ENCODE peak calls at places on chromosome 1, in five cellular contexts. N, O, K, Q and L are unnamed samples.

GRCh38 chr1:28887835-28888682 is 26.3 kb upstream of the EPB41 start:
- DNase-seq in N (no peak), O (no peak), K (peak; percentile 77), Q (no peak), L (no peak)

GRCh38 chr1:63868220-63868897 is 94.5 kb downstream of the ROR1 start:
- DNase-seq in N (no peak), O (no peak), K (no peak), Q (no peak), L (peak; percentile 53)

GRCh38 chr1:153509729-153510354 is 25.9 kb downstream of the S100A6 start:
- DNase-seq in N (no peak), O (no peak), K (no peak), Q (peak; percentile 37), L (peak; percentile 62)

GRCh38 chr1:61332196-61332753 is 249.9 kb downstream of the NFIA start:
- DNase-seq in N (no peak), O (peak; percentile 68), K (no peak), Q (no peak), L (no peak)

GRCh38 chr1:204623894-204624361 is 61.6 kb downstream of the LRRN2 start:
- DNase-seq in N (peak; percentile 57), O (no peak), K (no peak), Q (peak; percentile 36), L (peak; percentile 58)

GRCh38 chr1:244060117-244060516 is 9.0 kb downstream of the ZBTB18 start:
- DNase-seq in N (no peak), O (no peak), K (no peak), Q (no peak), L (no peak)

GRCh38 chr1:40316595-40317393 is at the start of gene COL9A2:
- DNase-seq in N (no peak), O (no peak), K (peak; percentile 69), Q (peak; percentile 64), L (peak; percentile 1)

GRCh38 chr1:163315773-163316374 is 5.9 kb upstream of the NUF2 start:
- DNase-seq in N (peak; percentile 28), O (no peak), K (no peak), Q (peak; percentile 31), L (peak; percentile 12)

GRCh38 chr1:233326995-233327937 is at the start of gene MAP3K21:
- DNase-seq in N (peak; percentile 91), O (peak; percentile 60), K (peak; percentile 94), Q (no peak), L (peak; percentile 89)

GRCh38 chr1:231590453-231591198 is 36.0 kb upstream of the DISC1 start:
- DNase-seq in N (peak; percentile 57), O (no peak), K (peak; percentile 52), Q (peak; percentile 44), L (peak; percentile 67)

GRCh38 chr1:1191734-1192133 is 14.7 kb downstream of the TNFRSF18 start:
- DNase-seq in N (no peak), O (no peak), K (no peak), Q (no peak), L (no peak)

GRCh38 chr1:5555853-5556252 is 436.4 kb downstream of the NPHP4 start:
- DNase-seq in N (no peak), O (no peak), K (no peak), Q (no peak), L (no peak)

GRCh38 chr1:76374111-76374510 is 299.6 kb downstream of the ST6GALNAC3 start:
- DNase-seq in N (no peak), O (no peak), K (no peak), Q (no peak), L (no peak)

GRCh38 chr1:7770620-7770938 is 517 bp upstream of the VAMP3 start:
- DNase-seq in N (no peak), O (no peak), K (no peak), Q (no peak), L (no peak)

GRCh38 chr1:183105449-183105848 is 80.6 kb upstream of the LAMC2 start:
- DNase-seq in N (no peak), O (no peak), K (no peak), Q (no peak), L (no peak)

GRCh38 chr1:76035053-76035452 is 39.5 kb upstream of the ST6GALNAC3 start:
- DNase-seq in N (no peak), O (no peak), K (no peak), Q (peak; percentile 3), L (no peak)

GRCh38 chr1:223716302-223716862 is 4.0 kb downstream of the CAPN2 start:
- DNase-seq in N (no peak), O (peak; percentile 47), K (no peak), Q (no peak), L (no peak)

GRCh38 chr1:30191154-30191702 is 532.2 kb downstream of the MATN1 start:
- DNase-seq in N (peak; percentile 60), O (no peak), K (peak; percentile 43), Q (no peak), L (peak; percentile 42)

GRCh38 chr1:75630004-75630403 is 19.1 kb upstream of the SLC44A5 start:
- DNase-seq in N (peak; percentile 59), O (no peak), K (peak; percentile 55), Q (no peak), L (peak; percentile 25)

GRCh38 chr1:23385119-23385621 is 15.5 kb upstream of the ZNF436 start:
- DNase-seq in N (no peak), O (no peak), K (no peak), Q (no peak), L (no peak)

GRCh38 chr1:52550447-52550846 is 2.4 kb downstream of the TUT4 start:
- DNase-seq in N (no peak), O (no peak), K (no peak), Q (peak; percentile 83), L (no peak)

GRCh38 chr1:212537610-212538009 is 71.0 kb upstream of the ATF3 start:
- DNase-seq in N (no peak), O (no peak), K (no peak), Q (no peak), L (no peak)

DNA sequence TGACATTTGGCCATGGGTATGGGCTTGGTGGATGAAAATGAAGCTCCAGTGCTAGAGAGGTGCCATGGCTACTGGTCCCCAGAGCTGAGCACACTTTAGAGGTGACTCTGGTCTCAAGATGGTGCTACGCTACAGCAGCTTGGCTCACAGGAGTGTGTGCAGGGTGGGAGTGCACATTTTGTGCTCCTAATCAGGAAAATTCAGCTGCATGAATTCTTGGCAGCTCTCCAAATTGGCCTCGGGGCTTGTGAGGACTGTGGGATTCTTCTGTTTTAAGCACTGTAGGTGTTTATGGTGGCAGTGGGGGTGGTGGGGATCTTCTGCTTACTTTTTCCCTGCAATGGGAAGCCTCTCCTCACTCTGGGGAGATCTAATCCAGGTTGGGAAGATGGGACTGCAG is 17.3 kb upstream of the TIPRL start:
- DNase-seq in N (no peak), O (no peak), K (no peak), Q (no peak), L (no peak)
- TF ChIP-seq SUZ12 in N (no peak), O (no peak), K (no peak), Q (no peak), L (no peak)

GRCh38 chr1:201471772-201472171 is 2.8 kb upstream of the PHLDA3 start:
- DNase-seq in N (no peak), O (no peak), K (no peak), Q (no peak), L (no peak)
- TF ChIP-seq SUZ12 in N (no peak), O (no peak), K (no peak), Q (no peak), L (no peak)

DNA sequence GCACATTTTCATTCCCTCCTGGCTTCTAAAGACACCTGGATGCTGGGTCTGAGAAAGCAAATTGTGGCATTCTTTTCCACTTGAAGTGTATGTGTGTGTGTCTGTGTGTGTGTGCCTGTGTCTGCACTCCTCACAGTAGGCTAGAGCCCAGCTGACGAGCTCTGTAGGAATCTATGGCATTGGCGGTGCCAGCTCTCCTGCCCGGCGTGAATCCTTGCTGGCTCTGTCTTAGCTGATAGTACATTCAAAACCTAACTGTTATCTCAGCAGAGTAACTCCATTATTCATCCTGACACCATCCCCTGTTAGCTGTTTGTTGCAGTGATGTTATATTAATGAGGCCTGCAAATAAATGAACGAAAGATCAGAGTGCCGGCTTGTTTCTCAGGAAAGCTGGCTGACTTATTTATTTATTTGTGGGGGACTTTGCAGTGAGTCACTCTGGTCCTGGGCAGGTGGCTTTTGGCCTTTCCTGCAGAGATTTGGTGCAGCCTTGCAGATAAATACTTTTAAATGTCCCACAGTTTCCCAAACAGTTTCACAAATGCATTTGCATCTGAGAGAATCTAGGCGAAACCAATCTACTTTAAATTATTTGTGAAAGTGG is 160.6 kb upstream of the CD34 start:
- DNase-seq in N (no peak), O (no peak), K (no peak), Q (no peak), L (no peak)
- TF ChIP-seq SUZ12 in N (no peak), O (no peak), K (no peak), Q (no peak), L (no peak)

DNA sequence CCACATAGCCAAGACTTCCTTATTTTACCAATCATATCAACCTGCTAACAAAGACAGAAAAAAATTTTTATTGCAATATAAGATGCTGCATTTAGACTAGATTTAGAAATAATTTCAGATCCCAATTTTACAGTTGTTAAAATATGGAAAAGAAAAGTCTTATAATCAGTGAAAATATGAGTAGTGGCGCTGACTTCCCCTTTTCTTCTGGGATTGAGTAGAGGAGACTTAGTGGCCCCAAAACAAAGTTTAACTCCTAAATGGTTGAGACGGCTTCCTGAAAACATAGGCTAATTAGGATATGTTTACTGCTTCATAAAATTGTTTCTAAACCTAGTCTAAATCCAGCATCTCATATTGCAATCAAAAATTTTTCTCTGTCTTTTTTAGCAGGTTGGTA is 68.4 kb downstream of the RAB3GAP2 start:
- DNase-seq in N (no peak), O (no peak), K (no peak), Q (no peak), L (no peak)
- TF ChIP-seq SUZ12 in N (no peak), O (no peak), K (no peak), Q (no peak), L (no peak)

GRCh38 chr1:17575786-17576584 is 36.5 kb downstream of the ARHGEF10L start:
- DNase-seq in N (no peak), O (no peak), K (no peak), Q (peak; percentile 41), L (no peak)
- TF ChIP-seq SUZ12 in N (no peak), O (no peak), K (no peak), Q (no peak), L (no peak)